ENCODE peak calls at places on chromosomes 5 and 9, in six cellular contexts. R is cardiac muscle cell; T is naive thymus-derived CD4-positive, alpha-beta T cell; K is lower lobe of right lung; U is left lung; D is A549. X is an unnamed sample.

GRCh38 chr5:10649518-10650410 is 85.9 kb downstream of the ANKRD33B start:
- DNase-seq in T (no peak), R (no peak), U (peak; percentile 80), D (no peak), K (no peak), X (no peak)

GRCh38 chr5:53303105-53303504 is 177.3 kb upstream of the FST start:
- DNase-seq in U (no peak), D (no peak), K (no peak), R (no peak), T (no peak), X (no peak)

GRCh38 chr9:91220491-91221135 is 141.1 kb downstream of the AUH start:
- DNase-seq in U (peak; percentile 36), T (no peak), D (no peak), R (no peak), K (no peak), X (no peak)

GRCh38 chr9:135904121-135904520 is 3.2 kb downstream of the CAMSAP1 start:
- DNase-seq in K (no peak), T (no peak), R (no peak), U (peak; percentile 22), D (no peak), X (no peak)

GRCh38 chr5:6962256-6962655 is 249.0 kb downstream of the TENT4A start:
- DNase-seq in T (no peak), R (no peak), U (no peak), D (no peak), K (no peak), X (no peak)

GRCh38 chr5:152711996-152712395 is 306.9 kb upstream of the NMUR2 start:
- DNase-seq in D (no peak), K (no peak), U (no peak), R (no peak), T (no peak), X (no peak)

GRCh38 chr5:24823625-24824024 is 178.8 kb upstream of the CDH10 start:
- DNase-seq in T (no peak), R (no peak), D (no peak), U (no peak), K (no peak), X (no peak)

GRCh38 chr9:95349109-95350038 is 31.9 kb upstream of the FANCC start:
- DNase-seq in K (no peak), U (no peak), D (no peak), T (no peak), R (peak; percentile 9), X (no peak)

GRCh38 chr9:83304686-83305085 is 233.5 kb downstream of the FRMD3 start:
- DNase-seq in D (no peak), U (no peak), R (no peak), T (no peak), K (peak; percentile 51), X (no peak)

GRCh38 chr5:166726406-166726805 is 1565.0 kb upstream of the WWC1 start:
- DNase-seq in D (no peak), U (no peak), T (no peak), R (no peak), K (no peak), X (no peak)

GRCh38 chr5:179194201-179194910 is 134.2 kb downstream of the ZNF354C start:
- DNase-seq in K (peak; percentile 29), T (no peak), R (no peak), D (no peak), U (peak; percentile 52), X (no peak)

GRCh38 chr9:107637421-107638420 is 148.2 kb upstream of the KLF4 start:
- DNase-seq in R (peak; percentile 72), T (no peak), D (peak; percentile 78), K (peak; percentile 87), U (peak; percentile 88), X (peak; percentile 40)

GRCh38 chr5:174100490-174100889 is 55.0 kb downstream of the NSG2 start:
- DNase-seq in D (no peak), K (no peak), U (no peak), R (no peak), T (no peak), X (no peak)

GRCh38 chr5:140402258-140403074 is 833 bp downstream of the ANKHD1 start:
- DNase-seq in R (peak; percentile 78), U (peak; percentile 85), D (peak; percentile 44), T (peak; percentile 47), K (peak; percentile 59), X (peak; percentile 54)

GRCh38 chr5:124580925-124581821 is 165.3 kb downstream of the ZNF608 start:
- DNase-seq in D (no peak), U (no peak), K (no peak), T (no peak), R (peak; percentile 51), X (peak; percentile 79)

GRCh38 chr5:139796061-139796806 is 626 bp downstream of the PSD2 start:
- DNase-seq in D (no peak), R (peak; percentile 19), U (no peak), K (no peak), T (no peak), X (peak; percentile 41)

GRCh38 chr9:127962278-127962677 is 18.5 kb downstream of the EEIG1 start:
- DNase-seq in U (no peak), K (no peak), R (no peak), T (no peak), D (no peak), X (no peak)

GRCh38 chr5:102749416-102750021 is 5.6 kb upstream of the PAM start:
- DNase-seq in D (no peak), U (no peak), K (no peak), R (no peak), T (no peak), X (no peak)

GRCh38 chr9:119834064-119834620 is 464.9 kb upstream of the BRINP1 start:
- DNase-seq in K (no peak), D (no peak), R (no peak), T (no peak), U (no peak), X (no peak)

GRCh38 chr5:39517800-39518199 is 93.0 kb upstream of the DAB2 start:
- DNase-seq in D (peak; percentile 15), T (no peak), K (no peak), U (no peak), R (no peak), X (no peak)

GRCh38 chr5:44365351-44365750 is 23.9 kb downstream of the FGF10 start:
- DNase-seq in K (no peak), U (no peak), R (no peak), D (no peak), T (no peak), X (no peak)

GRCh38 chr9:135809166-135809565 is 98.2 kb downstream of the CAMSAP1 start:
- DNase-seq in T (no peak), R (no peak), K (no peak), U (no peak), D (no peak), X (no peak)

GRCh38 chr9:130372057-130372456 is 72.7 kb upstream of the ASS1 start:
- DNase-seq in K (no peak), R (no peak), U (no peak), D (no peak), T (no peak), X (no peak)

GRCh38 chr9:69136781-69137180 is 37.3 kb upstream of the TJP2 start:
- DNase-seq in U (no peak), T (no peak), K (no peak), R (no peak), D (no peak), X (no peak)

GRCh38 chr9:134624827-134625181 is 16.8 kb upstream of the COL5A1 start:
- DNase-seq in K (no peak), D (peak; percentile 72), U (peak; percentile 45), R (no peak), T (no peak), X (no peak)

GRCh38 chr9:123678038-123678877 is 251.7 kb downstream of the DENND1A start:
- DNase-seq in R (peak; percentile 62), T (no peak), K (no peak), U (no peak), D (no peak), X (no peak)

GRCh38 chr9:92759446-92759845 is 5.2 kb downstream of the BICD2 start:
- DNase-seq in D (no peak), K (no peak), R (no peak), U (no peak), T (no peak), X (no peak)
- H3K4me1 ChIP-seq in D (peaks cover 10% of the 10 kb centered on the region), K (peaks cover 47% of the 10 kb centered on the region), R (peaks cover 7% of the 10 kb centered on the region), U (peaks cover 52% of the 10 kb centered on the region), T (peaks cover 15% of the 10 kb centered on the region), X (peaks cover 12% of the 10 kb centered on the region)

GRCh38 chr9:93134740-93135444 is 841 bp upstream of the NINJ1 start:
- DNase-seq in K (no peak), T (no peak), R (no peak), D (no peak), U (no peak), X (no peak)
- H3K4me1 ChIP-seq in K (peaks cover 55% of the 10 kb centered on the region), T (peaks cover 53% of the 10 kb centered on the region), R (peaks cover 8% of the 10 kb centered on the region), D (peaks cover 43% of the 10 kb centered on the region), U (peaks cover 64% of the 10 kb centered on the region), X (peaks cover 13% of the 10 kb centered on the region)

DNA sequence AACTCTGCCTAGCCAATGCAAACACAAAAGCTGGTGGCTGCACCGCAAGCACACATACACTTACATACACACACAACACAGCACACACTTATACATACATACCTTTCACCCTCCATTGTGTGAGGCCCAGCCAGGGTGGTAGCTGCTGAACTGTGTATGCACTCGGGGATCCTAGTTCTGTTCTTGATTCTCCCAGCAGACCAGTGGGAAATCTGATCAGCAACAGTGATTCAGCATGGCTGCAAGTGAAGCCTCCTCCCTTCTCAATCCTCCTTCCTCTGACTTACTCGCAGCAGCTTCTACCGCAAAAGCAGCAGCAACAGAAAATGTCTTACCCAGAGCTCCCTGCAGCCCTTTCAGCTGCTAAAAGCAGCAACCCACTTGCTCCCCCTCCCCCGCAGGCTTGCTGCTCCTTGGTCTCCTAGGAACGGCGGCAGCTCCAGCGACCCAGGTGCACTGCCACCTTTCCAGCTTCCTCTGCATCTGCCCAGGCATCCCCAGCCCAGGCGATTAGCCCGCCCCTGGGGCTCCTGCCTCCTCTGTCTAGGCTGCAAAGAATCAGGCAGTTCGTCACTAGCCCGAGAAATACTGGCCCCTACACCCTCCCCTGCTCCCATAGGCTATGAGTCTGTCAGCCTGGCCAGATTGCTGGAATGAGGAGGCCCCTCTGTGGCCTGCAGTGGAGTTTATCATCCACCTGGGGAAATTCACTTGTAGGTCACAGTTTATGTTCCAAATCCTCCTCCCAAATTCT is at the start of gene KLHL3:
- DNase-seq in R (peak; percentile 70), T (peak; percentile 54), K (peak; percentile 46), D (no peak), U (peak; percentile 78), X (peak; percentile 67)
- H3K4me1 ChIP-seq in R (peaks cover 12% of the 10 kb centered on the region), T (peaks cover 58% of the 10 kb centered on the region), K (peaks cover 30% of the 10 kb centered on the region), D (no peaks in the 10 kb centered on the region), U (peaks cover 45% of the 10 kb centered on the region), X (peaks cover 9% of the 10 kb centered on the region)

GRCh38 chr9:19255821-19256220 is 25.3 kb downstream of the DENND4C start:
- DNase-seq in D (no peak), R (no peak), K (no peak), U (no peak), T (no peak), X (no peak)

GRCh38 chr9:19252885-19253219 is 22.4 kb downstream of the DENND4C start:
- DNase-seq in U (no peak), D (no peak), T (no peak), K (no peak), R (no peak), X (no peak)

GRCh38 chr9:19252174-19252884 is 21.8 kb downstream of the DENND4C start:
- DNase-seq in T (no peak), R (no peak), U (no peak), K (no peak), D (no peak), X (no peak)

DNA sequence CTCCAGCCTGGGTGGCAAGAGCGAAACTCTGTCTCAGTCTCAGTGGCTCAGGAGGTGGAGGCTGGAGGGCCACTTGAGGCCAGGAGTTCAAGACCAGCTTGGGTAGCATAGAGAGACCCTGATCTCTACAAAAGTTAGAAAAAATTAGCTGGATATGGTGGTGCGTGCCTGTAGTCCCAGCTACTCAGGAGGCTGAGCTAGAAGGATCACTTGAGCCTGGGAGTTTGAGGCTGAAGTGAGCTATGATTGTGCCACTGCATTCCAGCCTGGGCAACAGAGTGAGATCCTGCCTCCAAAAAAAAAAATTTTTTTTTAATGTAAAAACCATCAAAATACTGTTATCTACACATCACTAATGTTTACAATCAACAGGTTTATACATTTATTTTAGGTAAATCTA is 24.6 kb downstream of the DENND4C start:
- DNase-seq in R (no peak), T (no peak), K (no peak), U (no peak), D (no peak), X (no peak)
- H3K4me1 ChIP-seq in R (peaks cover 5% of the 10 kb centered on the region), T (peaks cover 5% of the 10 kb centered on the region), K (peaks cover 17% of the 10 kb centered on the region), U (peaks cover 5% of the 10 kb centered on the region), D (peaks cover 10% of the 10 kb centered on the region), X (peaks cover 5% of the 10 kb centered on the region)

X was measured in neuronal stem cell.